ENCODE peak calls at places on chromosomes 2 and 18, in seven cellular contexts. R is MM.1S, P is dorsolateral prefrontal cortex, X is AG04450, U is NT2/D1, O is WERI-Rb-1, L is endothelial cell of umbilical vein. W is an unnamed sample. For H3K27me3, the result is how much of the 10 kb centered on the place peaks cover.

GRCh38 chr2:140200307-140200706 is 1420.1 kb upstream of the NXPH2 start:
- DNase-seq in R (peak), P (no peak), X (no peak), U (no peak), O (no peak), L (no peak), W (no peak)

GRCh38 chr2:40434638-40435296 is 17.1 kb downstream of the SLC8A1 start:
- DNase-seq in R (no peak), P (no peak), X (peak), U (no peak), O (no peak), L (peak), W (no peak)

GRCh38 chr2:105376789-105377231 is 22.0 kb downstream of the FHL2 start:
- DNase-seq in R (no peak), P (no peak), X (no peak), U (no peak), O (no peak), L (peak), W (no peak)

GRCh38 chr2:71711470-71711857 is 258.1 kb downstream of the DYSF start:
- DNase-seq in R (no peak), P (no peak), X (no peak), U (no peak), O (no peak), L (no peak), W (no peak)

GRCh38 chr2:232955856-232956255 is 57.2 kb downstream of the NGEF start:
- DNase-seq in R (no peak), P (no peak), X (no peak), U (no peak), O (no peak), L (no peak), W (no peak)

GRCh38 chr18:35949903-35950627 is 22.4 kb upstream of the RMP24 start:
- DNase-seq in R (peak), P (peak), X (peak), U (peak), O (peak), L (peak), W (peak)

GRCh38 chr2:214542251-214542650 is 131.4 kb downstream of the VWC2L start:
- DNase-seq in R (no peak), P (no peak), X (no peak), U (no peak), O (no peak), L (no peak), W (no peak)

GRCh38 chr2:212595036-212595654 is 56.5 kb upstream of the ERBB4 start:
- DNase-seq in R (peak), P (no peak), X (no peak), U (no peak), O (no peak), L (no peak), W (no peak)

GRCh38 chr2:37869304-37869703 is 55.8 kb upstream of the RMDN2 start:
- DNase-seq in R (no peak), P (no peak), X (no peak), U (no peak), O (no peak), L (no peak), W (no peak)

GRCh38 chr2:158378926-158379325 is 77.6 kb downstream of the CCDC148 start:
- DNase-seq in R (no peak), P (no peak), X (no peak), U (no peak), O (no peak), L (no peak), W (no peak)

GRCh38 chr2:109331081-109331480 is 202.1 kb downstream of the SH3RF3 start:
- DNase-seq in R (no peak), P (no peak), X (no peak), U (no peak), O (no peak), L (peak), W (no peak)

GRCh38 chr2:45009928-45010705 is 865 bp upstream of the SIX2 start:
- DNase-seq in R (no peak), P (no peak), X (no peak), U (no peak), O (peak), L (peak), W (no peak)

GRCh38 chr2:3628800-3629199 is 29.2 kb upstream of the ALLC start:
- DNase-seq in R (no peak), P (no peak), X (no peak), U (peak), O (peak), L (no peak), W (no peak)

GRCh38 chr18:2197945-2198344 is 373.4 kb downstream of the METTL4 start:
- DNase-seq in R (no peak), P (no peak), X (no peak), U (no peak), O (no peak), L (peak), W (no peak)

GRCh38 chr18:11502368-11502767 is 107.0 kb upstream of the SLC35G4 start:
- DNase-seq in R (no peak), P (no peak), X (peak), U (no peak), O (no peak), L (no peak), W (no peak)

GRCh38 chr2:238138331-238139102 is at the start of gene KLHL30:
- DNase-seq in R (no peak), P (no peak), X (no peak), U (no peak), O (peak), L (no peak), W (no peak)

GRCh38 chr2:8229546-8229986 is 452.3 kb upstream of the ID2 start:
- DNase-seq in R (peak), P (no peak), X (peak), U (no peak), O (no peak), L (no peak), W (no peak)

GRCh38 chr2:1738646-1739302 is 5.5 kb downstream of the PXDN start:
- DNase-seq in R (no peak), P (peak), X (no peak), U (no peak), O (no peak), L (no peak), W (no peak)

GRCh38 chr2:225165052-225165451 is 122.8 kb upstream of the DOCK10 start:
- DNase-seq in R (no peak), P (no peak), X (peak), U (no peak), O (no peak), L (no peak), W (no peak)

GRCh38 chr18:57794951-57795728 is 8.0 kb downstream of the ATP8B1 start:
- DNase-seq in R (no peak), P (no peak), X (no peak), U (no peak), O (no peak), L (no peak), W (no peak)

GRCh38 chr2:169086893-169087467 is 17.6 kb downstream of the DHRS9 start:
- DNase-seq in R (no peak), P (no peak), X (no peak), U (no peak), O (no peak), L (no peak), W (no peak)

GRCh38 chr18:9876867-9877654 is 8.7 kb upstream of the TXNDC2 start:
- DNase-seq in R (peak), P (no peak), X (peak), U (no peak), O (peak), L (peak), W (no peak)

GRCh38 chr18:23071285-23071684 is 64.0 kb upstream of the CABLES1 start:
- DNase-seq in R (peak), P (no peak), X (no peak), U (no peak), O (no peak), L (no peak), W (peak)

GRCh38 chr18:21110667-21111350 is 804 bp downstream of the ROCK1 start:
- DNase-seq in R (peak), P (peak), X (no peak), U (peak), O (peak), L (no peak), W (peak)

GRCh38 chr2:157837851-157838441 is 38.2 kb downstream of the ACVR1 start:
- DNase-seq in R (no peak), P (peak), X (no peak), U (no peak), O (no peak), L (peak), W (no peak)

GRCh38 chr2:231463698-231464575 is at the start of gene NCL:
- DNase-seq in R (peak), P (peak), X (peak), U (peak), O (peak), L (peak), W (peak)

DNA sequence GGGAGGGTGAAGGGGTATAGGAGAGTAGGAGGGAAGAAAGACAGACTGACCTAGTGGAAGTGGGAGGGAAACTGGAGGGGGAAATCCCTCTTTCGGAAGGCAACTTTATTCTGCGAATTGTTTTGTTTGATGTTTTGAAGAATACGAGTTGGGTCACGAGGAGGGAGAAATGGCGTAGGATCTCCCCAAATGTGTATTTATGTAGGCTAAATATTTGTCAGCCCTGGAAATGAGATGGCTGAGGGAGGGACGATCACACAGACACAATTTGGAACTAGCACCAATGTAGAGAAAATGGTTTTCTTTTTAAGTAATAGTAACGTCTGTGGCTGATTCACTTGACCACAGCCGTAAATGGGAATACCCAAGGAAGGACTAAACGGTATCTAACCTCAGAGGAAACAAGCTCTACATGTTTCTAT is 172.3 kb downstream of the ICOS start:
- DNase-seq in R (peak), P (no peak), X (no peak), U (no peak), O (no peak), L (no peak), W (no peak)
- H3K27me3 ChIP-seq in R (under half), P (under half), X (under half), U (under half), O (under half), L (under half), W (under half)

GRCh38 chr2:42795275-42795674 is 2.9 kb upstream of the HAAO start:
- DNase-seq in R (no peak), P (no peak), X (no peak), U (no peak), O (no peak), L (no peak), W (no peak)
- H3K4me3 ChIP-seq in R (no peak), P (no peak), X (no peak), U (no peak), O (no peak), L (no peak), W (no peak)

GRCh38 chr18:32777049-32777448 is 4.2 kb upstream of the KLHL14 start:
- DNase-seq in R (no peak), P (no peak), X (no peak), U (no peak), O (no peak), L (no peak), W (no peak)

GRCh38 chr18:32773187-32773712 is 427 bp upstream of the KLHL14 start:
- DNase-seq in R (no peak), P (no peak), X (no peak), U (no peak), O (no peak), L (no peak), W (no peak)

GRCh38 chr18:32775628-32776027 is 2.8 kb upstream of the KLHL14 start:
- DNase-seq in R (no peak), P (no peak), X (no peak), U (no peak), O (no peak), L (peak), W (no peak)

GRCh38 chr18:32779010-32779409 is 6.2 kb upstream of the KLHL14 start:
- DNase-seq in R (no peak), P (no peak), X (no peak), U (no peak), O (no peak), L (no peak), W (no peak)

GRCh38 chr18:32776525-32776924 is 3.7 kb upstream of the KLHL14 start:
- DNase-seq in R (no peak), P (no peak), X (no peak), U (no peak), O (no peak), L (no peak), W (no peak)
- H3K27me3 ChIP-seq in R (under half), P (under half), X (under half), U (under half), O (under half), L (under half), W (under half)

GRCh38 chr2:25293958-25294513 is 47.7 kb downstream of the DNMT3A start:
- DNase-seq in R (no peak), P (no peak), X (no peak), U (no peak), O (no peak), L (no peak), W (no peak)

GRCh38 chr2:25292408-25292807 is 49.3 kb downstream of the DNMT3A start:
- DNase-seq in R (no peak), P (no peak), X (no peak), U (no peak), O (no peak), L (peak), W (no peak)

GRCh38 chr2:25295654-25296053 is 46.1 kb downstream of the DNMT3A start:
- DNase-seq in R (no peak), P (no peak), X (no peak), U (no peak), O (no peak), L (no peak), W (no peak)

GRCh38 chr2:25293145-25293544 is 48.6 kb downstream of the DNMT3A start:
- DNase-seq in R (no peak), P (no peak), X (no peak), U (no peak), O (no peak), L (no peak), W (no peak)

DNA sequence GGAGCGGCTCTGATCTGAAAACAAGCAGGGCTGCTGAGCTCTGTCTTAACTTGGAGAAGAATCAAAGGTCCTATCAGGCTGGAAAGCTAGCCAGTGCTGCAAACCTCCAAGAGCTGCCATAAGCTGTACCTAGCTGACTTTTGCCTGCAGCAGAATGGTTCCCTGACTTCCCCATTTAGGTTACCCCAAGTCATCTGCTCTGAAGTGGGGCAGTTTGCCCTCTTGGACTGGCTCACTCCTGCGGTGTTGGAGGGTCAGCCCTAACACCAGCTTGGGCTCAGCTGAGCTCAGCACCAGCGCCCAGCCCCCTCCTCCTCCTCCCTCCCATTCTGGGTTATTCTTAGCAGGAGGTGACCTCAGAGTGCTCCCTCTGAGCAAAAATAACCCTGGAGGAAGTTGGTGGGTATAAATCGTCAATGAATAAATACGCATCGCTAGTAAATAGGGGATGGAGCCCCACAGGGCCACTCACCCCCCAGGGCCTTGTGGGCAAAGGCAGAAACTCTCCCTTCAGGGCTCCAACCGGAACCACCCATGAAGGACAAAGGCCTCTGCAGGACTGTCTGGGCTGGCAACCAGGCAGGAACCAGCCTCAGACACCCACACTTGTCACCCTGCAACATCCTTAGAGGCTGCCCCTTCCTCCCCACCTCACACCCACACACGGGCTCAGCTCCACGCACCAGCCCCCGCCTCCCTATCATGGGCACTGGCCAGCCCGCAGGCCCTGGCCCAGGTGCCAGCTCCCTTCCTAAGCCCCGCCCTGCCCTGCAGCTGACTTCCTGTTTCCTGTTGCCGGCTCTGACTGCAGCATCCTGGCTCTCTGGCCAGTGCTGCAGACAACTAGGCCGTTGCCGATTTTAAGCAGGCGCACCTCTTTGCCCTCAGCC is 46.9 kb downstream of the DNMT3A start:
- DNase-seq in R (peak), P (peak), X (no peak), U (no peak), O (peak), L (peak), W (peak)
- H3K4me3 ChIP-seq in R (peak), P (peak), X (no peak), U (no peak), O (no peak), L (no peak), W (peak)

GRCh38 chr2:122139739-122140138 is 384.3 kb downstream of the TSN start:
- DNase-seq in R (no peak), P (no peak), X (no peak), U (no peak), O (no peak), L (no peak), W (no peak)
- H3K27me3 ChIP-seq in R (under half), P (under half), X (under half), U (under half), O (under half), L (under half), W (under half)

DNA sequence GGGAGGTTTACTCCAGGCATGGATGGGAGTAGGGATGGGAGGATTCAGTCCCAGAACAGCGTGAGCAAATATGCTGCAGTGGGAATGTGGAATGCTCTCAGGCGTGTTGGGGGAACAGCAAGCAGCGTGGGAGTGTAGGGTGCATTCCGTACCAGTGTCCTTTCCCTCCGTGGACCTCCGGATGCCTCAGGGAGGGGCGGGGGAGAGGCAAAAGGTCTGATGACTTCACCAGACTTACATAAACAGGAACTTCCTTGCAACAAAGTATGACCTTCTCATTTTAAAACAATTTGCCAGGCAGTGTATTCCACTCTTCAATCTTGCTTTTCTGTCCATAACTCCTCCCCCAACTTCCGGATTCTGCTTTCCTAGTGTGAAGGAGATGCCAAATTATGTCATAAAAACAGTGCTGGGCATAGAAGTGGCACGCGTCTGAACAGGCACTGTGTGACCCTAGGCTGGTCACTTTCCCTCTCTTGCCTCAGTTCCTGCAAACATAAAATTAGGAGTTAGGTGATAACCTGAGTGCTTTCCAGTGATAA is 36.9 kb downstream of the RPL37A start:
- DNase-seq in R (no peak), P (no peak), X (peak), U (no peak), O (no peak), L (peak), W (no peak)
- H3K4me3 ChIP-seq in R (no peak), P (no peak), X (peak), U (no peak), O (no peak), L (no peak), W (no peak)

DNA sequence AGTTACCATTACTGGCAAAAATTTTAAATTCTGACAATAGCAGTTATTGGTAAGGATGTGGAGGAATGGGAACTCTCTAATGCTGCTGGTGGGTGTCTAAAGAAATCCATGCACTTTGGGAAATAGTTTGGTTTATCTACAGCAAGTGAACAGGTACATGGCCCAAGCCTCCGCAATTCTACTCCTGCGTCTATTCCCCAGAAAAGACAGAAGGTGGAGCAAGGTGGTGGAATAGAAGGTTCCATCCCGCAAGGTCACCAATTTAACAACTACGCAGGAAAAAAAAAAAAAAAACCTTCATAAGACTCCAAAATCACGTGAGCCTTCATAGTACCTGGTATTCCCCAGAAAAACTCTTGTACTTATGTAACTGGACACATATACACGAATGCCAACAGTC is 6.5 kb downstream of the CFAP65 start:
- DNase-seq in R (no peak), P (no peak), X (no peak), U (no peak), O (no peak), L (no peak), W (no peak)
- H3K27me3 ChIP-seq in R (half or more), P (under half), X (under half), U (under half), O (under half), L (under half), W (under half)

GRCh38 chr2:236163483-236164200 is 4.5 kb downstream of the GBX2 start:
- DNase-seq in R (no peak), P (no peak), X (no peak), U (no peak), O (no peak), L (no peak), W (no peak)
- H3K4me3 ChIP-seq in R (no peak), P (no peak), X (no peak), U (no peak), O (no peak), L (peak), W (no peak)

W was measured in effector memory CD4-positive, alpha-beta T cell.